ENCODE peak calls at places on chromosomes 6 and 20, in four cellular contexts. B is breast epithelium, V is MM.1S, J is cardiac muscle cell. G is an unnamed sample.
A peak's percentile ranks its signal among the peaks of the same experiment; 100 is the strongest.

GRCh38 chr6:43766426-43766825 is 3.6 kb upstream of the VEGFA start:
- DNase-seq in J (no peak), V (no peak), B (no peak), G (no peak)

GRCh38 chr6:18997375-18997826 is 610.3 kb downstream of the RNF144B start:
- DNase-seq in B (no peak), J (peak; percentile 70), V (peak; percentile 78), G (no peak)

GRCh38 chr6:2630891-2631458 is 119.7 kb downstream of the MYLK4 start:
- DNase-seq in B (no peak), V (no peak), J (peak; percentile 50), G (no peak)

GRCh38 chr6:134447883-134448387 is 130.0 kb upstream of the SGK1 start:
- DNase-seq in J (peak; percentile 67), B (no peak), V (no peak), G (no peak)

GRCh38 chr6:164563866-164564265 is 745.5 kb downstream of the C6orf118 start:
- DNase-seq in B (no peak), V (no peak), J (no peak), G (no peak)

GRCh38 chr20:872855-873520 is 39.5 kb downstream of the FAM110A start:
- DNase-seq in B (no peak), J (no peak), V (no peak), G (no peak)

GRCh38 chr6:154276810-154277577 is 79.6 kb downstream of the IPCEF1 start:
- DNase-seq in J (peak; percentile 63), V (peak; percentile 34), B (no peak), G (no peak)

GRCh38 chr6:1015819-1016218 is 296.1 kb upstream of the FOXQ1 start:
- DNase-seq in V (no peak), J (no peak), B (no peak), G (no peak)

GRCh38 chr6:134457941-134458340 is 140.0 kb upstream of the SGK1 start:
- DNase-seq in J (no peak), V (no peak), B (no peak), G (no peak)

GRCh38 chr6:168200571-168201134 is 118.9 kb downstream of the DACT2 start:
- DNase-seq in V (no peak), B (no peak), J (no peak), G (peak; percentile 47)

GRCh38 chr6:147974376-147974775 is 368.3 kb upstream of the SASH1 start:
- DNase-seq in J (peak; percentile 43), V (no peak), B (no peak), G (no peak)

GRCh38 chr20:41052742-41053419 is 24.3 kb downstream of the TOP1 start:
- DNase-seq in B (no peak), V (no peak), J (peak; percentile 92), G (no peak)

GRCh38 chr6:107800564-107801164 is 23.4 kb downstream of the SCML4 start:
- DNase-seq in B (no peak), J (peak; percentile 29), V (no peak), G (no peak)

GRCh38 chr6:37059344-37060194 is 54.1 kb downstream of the FGD2 start:
- DNase-seq in V (no peak), B (no peak), J (peak; percentile 95), G (peak; percentile 84)

GRCh38 chr20:48799315-48800105 is 28.3 kb downstream of the PREX1 start:
- DNase-seq in V (no peak), J (no peak), B (no peak), G (no peak)

GRCh38 chr6:168097621-168098430 is 18.8 kb upstream of the FRMD1 start:
- DNase-seq in B (no peak), J (no peak), V (no peak), G (no peak)

GRCh38 chr20:10524034-10524476 is 89.0 kb downstream of the SLX4IP start:
- DNase-seq in B (no peak), V (no peak), J (peak; percentile 54), G (peak; percentile 86)

GRCh38 chr6:83265384-83265783 is 72.2 kb downstream of the RWDD2A start:
- DNase-seq in J (peak; percentile 25), V (no peak), B (no peak), G (no peak)

GRCh38 chr20:51767018-51767866 is 948 bp downstream of the ATP9A start:
- DNase-seq in J (peak; percentile 35), V (peak; percentile 90), B (peak; percentile 81), G (peak; percentile 82)

GRCh38 chr6:64012351-64013060 is 376.9 kb downstream of the PHF3 start:
- DNase-seq in B (no peak), V (peak; percentile 61), J (peak; percentile 83), G (no peak)

GRCh38 chr20:34706022-34706875 is 2.1 kb downstream of the TP53INP2 start:
- DNase-seq in V (no peak), B (no peak), J (no peak), G (no peak)

GRCh38 chr20:15512916-15513315 is 1060.3 kb downstream of the KIF16B start:
- DNase-seq in B (no peak), J (no peak), V (no peak), G (no peak)

GRCh38 chr6:166484863-166485262 is 101.6 kb downstream of the RAMACL start:
- DNase-seq in J (no peak), B (no peak), V (no peak), G (no peak)

GRCh38 chr20:13458860-13459451 is 179.8 kb downstream of the TASP1 start:
- DNase-seq in V (peak; percentile 10), J (peak; percentile 66), B (no peak), G (no peak)

GRCh38 chr20:62405108-62405980 is 1.7 kb downstream of the CABLES2 start:
- DNase-seq in J (peak; percentile 74), V (no peak), B (no peak), G (peak; percentile 42)

GRCh38 chr6:99064769-99065168 is 117.0 kb upstream of the FBXL4 start:
- DNase-seq in J (no peak), V (no peak), B (no peak), G (no peak)

GRCh38 chr6:124400600-124400999 is 561.6 kb upstream of the RNF217 start:
- DNase-seq in B (no peak), V (no peak), J (no peak), G (no peak)

GRCh38 chr6:148054219-148054618 is 288.4 kb upstream of the SASH1 start:
- DNase-seq in B (no peak), J (no peak), V (no peak), G (no peak)

GRCh38 chr6:46203388-46203787 is 32.6 kb upstream of the ENPP5 start:
- DNase-seq in J (peak; percentile 54), V (no peak), B (no peak), G (no peak)

GRCh38 chr6:170286934-170287265 is 4.0 kb downstream of the DLL1 start:
- DNase-seq in V (no peak), J (no peak), B (no peak), G (no peak)

GRCh38 chr6:16774437-16774836 is 13.2 kb upstream of the ATXN1 start:
- DNase-seq in V (no peak), J (no peak), B (no peak), G (no peak)

GRCh38 chr6:36874016-36874442 is 574 bp downstream of the PPIL1 start:
- DNase-seq in J (peak; percentile 42), V (no peak), B (no peak), G (no peak)

GRCh38 chr6:25278557-25278913 is 639 bp upstream of the CARMIL1 start:
- DNase-seq in B (no peak), V (no peak), J (no peak), G (no peak)

GRCh38 chr6:25793970-25794369 is 37.9 kb downstream of the SLC17A1 start:
- DNase-seq in B (no peak), V (no peak), J (no peak), G (no peak)

DNA sequence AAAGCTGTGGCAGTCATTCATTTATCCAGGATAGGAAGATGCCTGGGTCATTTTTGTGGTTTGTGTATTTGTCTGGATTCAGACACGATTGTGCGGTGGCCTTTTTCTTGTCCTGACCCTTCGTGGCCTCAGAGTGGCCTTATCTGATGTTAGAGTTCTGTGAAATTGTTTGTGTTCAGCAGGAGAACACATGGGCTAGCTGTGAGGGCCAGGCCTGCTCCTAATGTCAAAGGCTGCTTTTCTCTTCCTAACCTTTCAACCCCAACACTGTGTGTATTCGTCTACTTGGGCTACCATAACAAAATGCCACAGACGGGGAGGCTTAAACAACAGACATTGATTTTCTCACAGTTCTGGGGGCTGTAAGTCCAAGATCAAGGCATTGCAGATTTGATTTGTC is 321.8 kb downstream of the CD83 start:
- DNase-seq in V (no peak), J (no peak), B (no peak), G (no peak)
- H3K27ac ChIP-seq in V (no peak overlapping the region), J (no peak overlapping the region), B (no peak overlapping the region), G (no peak overlapping the region)

DNA sequence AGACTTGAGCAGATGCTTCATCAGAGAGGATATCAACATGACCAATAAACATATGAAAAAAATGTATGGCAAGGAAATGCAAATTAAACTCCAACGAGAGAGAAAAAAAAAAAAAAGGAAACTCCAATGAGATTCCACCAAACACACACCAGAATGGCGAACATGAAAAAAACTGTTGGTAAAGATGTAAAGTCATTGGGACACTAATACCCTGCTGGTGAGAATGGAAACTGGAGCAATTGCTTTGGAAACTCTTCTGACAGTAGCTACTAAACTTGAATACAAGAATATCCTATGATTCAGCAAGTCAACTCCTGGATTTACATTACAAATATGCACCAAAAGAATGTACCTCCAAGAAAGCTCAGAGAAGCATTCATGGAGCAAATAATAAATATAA is 260.7 kb upstream of the ECI2 start:
- DNase-seq in V (no peak), J (no peak), B (no peak), G (no peak)
- TF ChIP-seq CTCF in V (no peak), J (no peak), B (no peak), G (no peak)

GRCh38 chr20:33337119-33337518 is 54.1 kb downstream of the BPIFB1 start:
- DNase-seq in V (no peak), B (no peak), J (no peak), G (no peak)

GRCh38 chr20:33336375-33336774 is 53.4 kb downstream of the BPIFB1 start:
- DNase-seq in J (no peak), B (no peak), V (no peak), G (no peak)

GRCh38 chr20:33338465-33339258 is 55.6 kb downstream of the BPIFB1 start:
- DNase-seq in V (no peak), J (no peak), B (no peak), G (no peak)

GRCh38 chr20:33337531-33338165 is 54.6 kb downstream of the BPIFB1 start:
- DNase-seq in V (no peak), B (no peak), J (no peak), G (no peak)

DNA sequence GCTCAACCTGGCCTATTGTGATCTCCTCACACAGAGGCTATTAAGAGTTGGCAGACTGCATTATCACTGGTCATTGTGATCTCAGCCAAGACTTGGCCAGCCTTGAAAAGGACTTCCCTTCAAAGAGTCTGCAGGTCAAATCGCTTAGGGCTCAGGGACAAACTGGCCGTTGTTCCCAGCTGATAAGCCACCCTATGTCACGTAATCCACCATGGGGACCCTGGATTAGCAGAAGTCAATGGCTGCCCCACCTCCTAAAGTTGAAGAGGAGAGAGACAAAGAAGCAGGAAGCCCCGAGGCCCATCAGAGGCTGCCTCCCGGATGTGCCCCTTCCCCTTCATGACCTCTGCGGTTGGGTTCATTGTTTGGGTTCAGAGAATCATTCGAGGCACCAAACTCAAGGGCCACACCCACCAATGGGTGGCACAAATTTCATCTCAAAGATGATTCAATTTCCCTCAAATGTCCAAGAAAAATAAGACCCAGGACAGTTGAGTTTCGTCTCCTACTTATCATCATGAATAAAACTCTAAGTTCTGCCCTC is 56.6 kb downstream of the BPIFB1 start:
- DNase-seq in B (no peak), J (no peak), V (no peak), G (no peak)
- H3K4me1 ChIP-seq in B (no peaks in the 10 kb centered on the region), J (no peaks in the 10 kb centered on the region), V (no peaks in the 10 kb centered on the region), G (no peaks in the 10 kb centered on the region)

DNA sequence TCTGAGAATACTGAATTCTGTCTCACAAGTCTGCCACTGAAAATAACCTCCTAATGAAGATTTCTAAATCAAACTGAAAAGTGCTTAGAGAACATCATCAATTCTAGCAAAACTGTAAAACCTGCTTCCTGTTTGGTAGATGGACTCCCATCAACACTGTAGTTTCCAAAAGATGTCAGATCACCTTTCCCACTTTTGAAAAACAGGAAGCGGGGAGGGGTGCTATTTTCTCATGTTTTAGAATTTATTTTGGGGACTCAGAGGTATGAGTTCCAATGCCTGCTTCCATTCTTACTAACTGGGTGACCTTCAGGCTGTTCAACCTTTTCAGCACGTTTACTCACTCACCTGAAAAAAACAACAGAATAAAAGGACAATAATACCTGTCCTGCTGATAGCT is 1.2 kb downstream of the ATP5F1E start:
- DNase-seq in B (no peak), J (no peak), V (no peak), G (no peak)
- H3K27ac ChIP-seq in B (no peak overlapping the region), J (no peak overlapping the region), V (peak overlapping the region; percentile 72), G (no peak overlapping the region)

G was measured in tibial artery.